ENCODE peak calls at places on chromosomes 5 and 9, in six cellular contexts. U is A549, W is heart left ventricle, H is psoas muscle, K is lower lobe of right lung, A is esophagus muscularis mucosa. Z is an unnamed sample.

GRCh38 chr5:78974011-78974410 is 11.1 kb downstream of the ARSB start:
- DNase-seq in W (no peak), A (no peak), U (no peak), H (no peak), K (no peak), Z (peak; percentile 29)

GRCh38 chr5:68965926-68966325 is 127.9 kb upstream of the SLC30A5 start:
- DNase-seq in W (no peak), H (no peak), K (no peak), A (no peak), U (no peak), Z (no peak)

GRCh38 chr5:10338996-10339903 is 14.2 kb upstream of the MARCHF6 start:
- DNase-seq in W (no peak), A (no peak), H (no peak), K (no peak), U (no peak), Z (no peak)

GRCh38 chr5:21398511-21398910 is 1410.5 kb upstream of the CDH18 start:
- DNase-seq in K (no peak), A (no peak), H (no peak), W (no peak), U (no peak), Z (no peak)

GRCh38 chr5:137563646-137564474 is 64.7 kb upstream of the SPOCK1 start:
- DNase-seq in U (no peak), H (no peak), K (no peak), A (peak; percentile 55), W (peak; percentile 48), Z (no peak)

GRCh38 chr5:30749971-30750370 is 443.5 kb upstream of the CDH6 start:
- DNase-seq in H (no peak), K (no peak), U (no peak), W (no peak), A (no peak), Z (no peak)

GRCh38 chr5:98968056-98968564 is 39.3 kb upstream of the CHD1 start:
- DNase-seq in U (no peak), A (no peak), W (no peak), H (no peak), K (no peak), Z (no peak)

GRCh38 chr5:132012385-132013005 is 1.0 kb upstream of the ACSL6 start:
- DNase-seq in H (peak; percentile 69), U (no peak), W (peak; percentile 59), K (peak; percentile 51), A (no peak), Z (peak; percentile 43)

GRCh38 chr9:79944991-79945390 is 373.2 kb downstream of the TLE4 start:
- DNase-seq in H (no peak), K (no peak), U (no peak), A (no peak), W (no peak), Z (no peak)

GRCh38 chr5:120678279-120678678 is 214.2 kb downstream of the PRR16 start:
- DNase-seq in H (no peak), A (no peak), W (no peak), U (no peak), K (no peak), Z (no peak)

GRCh38 chr9:76560481-76560891 is 101.5 kb downstream of the GCNT1 start:
- DNase-seq in K (no peak), A (no peak), U (no peak), H (no peak), W (no peak), Z (no peak)

GRCh38 chr5:132261881-132262845 is 4.7 kb downstream of the PDLIM4 start:
- DNase-seq in A (peak; percentile 74), U (no peak), H (no peak), W (peak; percentile 13), K (no peak), Z (no peak)

GRCh38 chr5:25662610-25663009 is 1017.8 kb upstream of the CDH10 start:
- DNase-seq in K (no peak), A (no peak), W (no peak), H (no peak), U (no peak), Z (no peak)

GRCh38 chr9:132597073-132597775 is 14.8 kb downstream of the BARHL1 start:
- DNase-seq in K (no peak), A (no peak), U (no peak), W (peak; percentile 77), H (no peak), Z (peak; percentile 82)

GRCh38 chr5:36777105-36777757 is 99.3 kb upstream of the NIPBL start:
- DNase-seq in A (no peak), K (no peak), W (no peak), H (no peak), U (peak; percentile 34), Z (no peak)

GRCh38 chr5:148759101-148759500 is 67.3 kb upstream of the ADRB2 start:
- DNase-seq in U (no peak), K (no peak), H (no peak), A (no peak), W (no peak), Z (no peak)

GRCh38 chr9:76677481-76678055 is 86.7 kb upstream of the PCA3 start:
- DNase-seq in H (no peak), A (peak; percentile 89), W (no peak), U (no peak), K (no peak), Z (no peak)

GRCh38 chr9:2116073-2116472 is 100.9 kb downstream of the SMARCA2 start:
- DNase-seq in W (no peak), H (no peak), A (no peak), U (peak; percentile 23), K (no peak), Z (no peak)

GRCh38 chr9:134944351-134944802 is 26.7 kb upstream of the FCN1 start:
- DNase-seq in H (peak; percentile 30), W (no peak), A (no peak), U (no peak), K (no peak), Z (no peak)

GRCh38 chr5:73482383-73483193 is 15.7 kb upstream of the BTF3 start:
- DNase-seq in A (no peak), K (no peak), H (no peak), U (no peak), W (no peak), Z (no peak)

GRCh38 chr5:172102913-172103629 is 85.0 kb downstream of the STK10 start:
- DNase-seq in W (no peak), H (peak; percentile 66), A (peak; percentile 94), K (no peak), U (peak; percentile 71), Z (peak; percentile 63)

GRCh38 chr9:112261133-112261532 is 72.3 kb downstream of the PTBP3 start:
- DNase-seq in K (no peak), A (no peak), U (no peak), H (no peak), W (no peak), Z (no peak)
- TF ChIP-seq CTCF in K (no peak), A (no peak), U (no peak), H (no peak), W (no peak), Z (no peak)

GRCh38 chr9:109471475-109471874 is 26.6 kb downstream of the PTPN3 start:
- DNase-seq in K (no peak), U (no peak), A (no peak), W (no peak), H (no peak), Z (no peak)

GRCh38 chr9:109469646-109470358 is 28.3 kb downstream of the PTPN3 start:
- DNase-seq in H (peak; percentile 85), A (no peak), U (peak; percentile 69), K (peak; percentile 68), W (peak; percentile 61), Z (peak; percentile 60)

GRCh38 chr9:109474170-109474569 is 23.9 kb downstream of the PTPN3 start:
- DNase-seq in A (no peak), H (no peak), W (no peak), U (no peak), K (no peak), Z (no peak)

GRCh38 chr9:109473329-109473728 is 24.8 kb downstream of the PTPN3 start:
- DNase-seq in W (peak; percentile 38), K (no peak), A (no peak), H (no peak), U (no peak), Z (peak; percentile 23)

GRCh38 chr9:109471994-109472393 is 26.1 kb downstream of the PTPN3 start:
- DNase-seq in K (no peak), U (no peak), W (no peak), A (no peak), H (no peak), Z (no peak)
- H3K4me1 ChIP-seq in K (peaks cover 23% of the 10 kb centered on the region), U (peaks cover 77% of the 10 kb centered on the region), W (peaks cover 41% of the 10 kb centered on the region), A (peaks cover 3% of the 10 kb centered on the region), H (peaks cover 77% of the 10 kb centered on the region), Z (peaks cover 44% of the 10 kb centered on the region)

GRCh38 chr9:36317766-36318165 is 59.5 kb upstream of the GNE start:
- DNase-seq in U (peak; percentile 64), H (no peak), K (peak; percentile 56), W (peak; percentile 27), A (no peak), Z (peak; percentile 19)
- H3K27ac ChIP-seq in U (peak overlapping the region; percentile 99), H (no peak overlapping the region), K (no peak overlapping the region), W (no peak overlapping the region), A (no peak overlapping the region), Z (no peak overlapping the region)

DNA sequence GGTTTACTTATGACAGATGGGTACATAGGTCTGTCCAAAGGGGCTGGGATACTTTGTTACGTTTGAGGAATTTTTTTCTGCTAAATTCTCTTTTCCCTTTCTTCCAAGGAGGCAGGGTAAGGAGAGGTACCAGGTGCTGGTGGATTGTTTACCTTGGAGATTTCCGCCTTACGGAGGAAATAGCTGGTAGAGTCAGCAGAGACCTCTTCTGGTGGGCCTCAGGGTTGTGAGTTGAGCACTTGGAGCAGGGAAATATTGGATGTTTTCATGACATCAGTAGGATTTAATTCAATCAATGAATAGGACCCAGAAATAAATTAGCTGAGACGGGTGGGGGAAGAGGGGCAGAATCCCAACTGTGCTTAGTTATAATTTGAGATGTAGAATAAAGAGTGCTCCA is 60.0 kb upstream of the TAF11L2 start:
- DNase-seq in A (no peak), U (no peak), W (no peak), K (no peak), H (no peak), Z (no peak)
- TF ChIP-seq CTCF in A (no peak), U (no peak), W (no peak), K (no peak), H (no peak), Z (no peak)

GRCh38 chr5:96207420-96207819 is 225.6 kb downstream of the PCSK1 start:
- DNase-seq in U (no peak), H (no peak), A (no peak), W (no peak), K (no peak), Z (no peak)
- H3K4me1 ChIP-seq in U (peaks cover 14% of the 10 kb centered on the region), H (no peaks in the 10 kb centered on the region), A (no peaks in the 10 kb centered on the region), W (no peaks in the 10 kb centered on the region), K (no peaks in the 10 kb centered on the region), Z (no peaks in the 10 kb centered on the region)

GRCh38 chr5:150486402-150487198 is 21.3 kb upstream of the NDST1 start:
- DNase-seq in W (peak; percentile 75), K (peak; percentile 84), A (no peak), H (peak; percentile 67), U (peak; percentile 70), Z (peak; percentile 53)

GRCh38 chr5:150484964-150485769 is 22.8 kb upstream of the NDST1 start:
- DNase-seq in A (no peak), W (no peak), U (no peak), H (no peak), K (no peak), Z (no peak)

GRCh38 chr5:150487199-150488061 is 20.5 kb upstream of the NDST1 start:
- DNase-seq in H (peak; percentile 66), A (no peak), K (no peak), U (peak; percentile 54), W (no peak), Z (peak; percentile 45)

GRCh38 chr5:150488519-150489357 is 19.2 kb upstream of the NDST1 start:
- DNase-seq in U (no peak), W (peak; percentile 83), H (peak; percentile 85), A (no peak), K (peak; percentile 62), Z (peak; percentile 80)

GRCh38 chr5:150485770-150486401 is 22.0 kb upstream of the NDST1 start:
- DNase-seq in W (peak; percentile 75), H (peak; percentile 86), K (peak; percentile 81), U (peak; percentile 82), A (no peak), Z (peak; percentile 72)
- H3K27ac ChIP-seq in W (peak overlapping the region; percentile 99), H (peak overlapping the region; percentile 93), K (peak overlapping the region; percentile 88), U (peak overlapping the region; percentile 100), A (peak overlapping the region; percentile 96), Z (peak overlapping the region; percentile 98)